ENCODE peak calls at places on chromosomes 7 and 10, in nine cellular contexts. A is CD8-positive, alpha-beta memory T cell; U is pancreas; Z is tibial nerve; G is cardiac muscle cell; M is fibroblast of lung; W is endothelial cell of umbilical vein; S is A549; F is brain microvascular endothelial cell. P is an unnamed sample.
A peak's percentile ranks its signal among the peaks of the same experiment; 100 is the strongest.

GRCh38 chr7:1689356-1689755 is 19.3 kb downstream of the ELFN1 start:
- DNase-seq in A (no peak), U (no peak), Z (no peak), G (no peak), M (no peak), W (no peak), S (no peak), F (no peak), P (no peak)

GRCh38 chr10:103640436-103641181 is 147.1 kb downstream of the NEURL1 start:
- DNase-seq in A (no peak), U (no peak), Z (no peak), G (no peak), M (peak; percentile 55), W (no peak), S (no peak), F (no peak), P (no peak)

GRCh38 chr10:35896011-35896410 is 253.9 kb upstream of the FZD8 start:
- DNase-seq in A (no peak), U (no peak), Z (no peak), G (no peak), M (peak; percentile 77), W (no peak), S (no peak), F (peak; percentile 63), P (no peak)

GRCh38 chr7:141700291-141700847 is 1.6 kb downstream of the DENND11 start:
- DNase-seq in A (no peak), U (no peak), Z (no peak), G (no peak), M (no peak), W (no peak), S (no peak), F (no peak), P (no peak)

GRCh38 chr10:33145451-33146188 is 187.6 kb upstream of the ITGB1 start:
- DNase-seq in A (no peak), U (peak; percentile 44), Z (no peak), G (no peak), M (peak; percentile 55), W (no peak), S (no peak), F (no peak), P (no peak)

GRCh38 chr10:70324341-70324861 is 40.6 kb upstream of the NPFFR1 start:
- DNase-seq in A (no peak), U (no peak), Z (peak; percentile 30), G (peak; percentile 73), M (no peak), W (no peak), S (no peak), F (no peak), P (no peak)

GRCh38 chr10:87619705-87620104 is 40.0 kb upstream of the PAPSS2 start:
- DNase-seq in A (no peak), U (no peak), Z (no peak), G (no peak), M (peak; percentile 61), W (no peak), S (no peak), F (no peak), P (no peak)

GRCh38 chr7:101488826-101489572 is 126.3 kb downstream of the COL26A1 start:
- DNase-seq in A (no peak), U (no peak), Z (no peak), G (no peak), M (no peak), W (no peak), S (no peak), F (no peak), P (no peak)

GRCh38 chr10:11655839-11656238 is 44.4 kb upstream of the USP6NL start:
- DNase-seq in A (no peak), U (no peak), Z (no peak), G (no peak), M (peak; percentile 16), W (peak; percentile 25), S (no peak), F (peak; percentile 42), P (no peak)

GRCh38 chr10:110378019-110378418 is 73.3 kb upstream of the SMNDC1 start:
- DNase-seq in A (no peak), U (no peak), Z (no peak), G (no peak), M (no peak), W (no peak), S (no peak), F (no peak), P (no peak)

GRCh38 chr7:44287488-44288380 is 37.7 kb downstream of the CAMK2B start:
- DNase-seq in A (peak; percentile 44), U (no peak), Z (peak; percentile 6), G (no peak), M (no peak), W (no peak), S (no peak), F (no peak), P (no peak)

GRCh38 chr10:51092402-51092801 is 18.1 kb downstream of the PRKG1 start:
- DNase-seq in A (no peak), U (peak; percentile 68), Z (peak; percentile 55), G (no peak), M (peak; percentile 68), W (no peak), S (no peak), F (peak; percentile 51), P (no peak)

GRCh38 chr10:91590904-91591791 is 41.7 kb downstream of the PPP1R3C start:
- DNase-seq in A (no peak), U (peak; percentile 71), Z (no peak), G (peak; percentile 64), M (peak; percentile 87), W (peak; percentile 95), S (peak; percentile 66), F (peak; percentile 14), P (no peak)

GRCh38 chr7:33649476-33650441 is 255.6 kb upstream of the BMPER start:
- DNase-seq in A (no peak), U (no peak), Z (no peak), G (no peak), M (no peak), W (no peak), S (no peak), F (peak; percentile 3), P (no peak)

GRCh38 chr7:36021917-36022550 is 131.0 kb upstream of the EEPD1 start:
- DNase-seq in A (no peak), U (no peak), Z (no peak), G (no peak), M (peak; percentile 14), W (no peak), S (no peak), F (no peak), P (peak; percentile 46)

GRCh38 chr7:131007439-131008330 is 273.7 kb upstream of the KLF14 start:
- DNase-seq in A (peak; percentile 55), U (no peak), Z (no peak), G (peak; percentile 56), M (peak; percentile 73), W (peak; percentile 71), S (peak; percentile 79), F (peak; percentile 72), P (peak; percentile 44)

GRCh38 chr10:12727832-12728215 is 273.7 kb downstream of the CCDC3 start:
- DNase-seq in A (no peak), U (no peak), Z (no peak), G (no peak), M (peak; percentile 73), W (no peak), S (no peak), F (no peak), P (no peak)

GRCh38 chr10:655184-655583 is 34.3 kb downstream of the DIP2C start:
- DNase-seq in A (no peak), U (no peak), Z (no peak), G (no peak), M (no peak), W (no peak), S (no peak), F (no peak), P (no peak)

GRCh38 chr7:29352041-29352440 is 157.5 kb downstream of the CHN2 start:
- DNase-seq in A (no peak), U (no peak), Z (no peak), G (no peak), M (no peak), W (no peak), S (no peak), F (no peak), P (no peak)

GRCh38 chr7:143988986-143989745 is 11.0 kb upstream of the OR6B1 start:
- DNase-seq in A (no peak), U (no peak), Z (no peak), G (no peak), M (peak; percentile 51), W (no peak), S (no peak), F (peak; percentile 42), P (no peak)

GRCh38 chr7:19491371-19491770 is 217.5 kb downstream of the POLR1F start:
- DNase-seq in A (no peak), U (no peak), Z (no peak), G (no peak), M (no peak), W (no peak), S (no peak), F (no peak), P (no peak)

GRCh38 chr10:97503413-97503812 is 4.7 kb downstream of the UBTD1 start:
- DNase-seq in A (no peak), U (no peak), Z (no peak), G (no peak), M (no peak), W (no peak), S (no peak), F (no peak), P (no peak)
- H3K27ac ChIP-seq in A (no peak overlapping the region), U (no peak overlapping the region), Z (no peak overlapping the region), G (no peak overlapping the region), M (no peak overlapping the region), W (no peak overlapping the region), S (no peak overlapping the region), F (no peak overlapping the region), P (no peak overlapping the region)

GRCh38 chr10:25933653-25934608 is at the start of gene MYO3A:
- DNase-seq in A (no peak), U (peak; percentile 50), Z (no peak), G (peak; percentile 44), M (no peak), W (no peak), S (no peak), F (no peak), P (no peak)

GRCh38 chr10:25934673-25935139 is 677 bp downstream of the MYO3A start:
- DNase-seq in A (no peak), U (peak; percentile 36), Z (no peak), G (peak; percentile 58), M (peak; percentile 6), W (no peak), S (no peak), F (no peak), P (no peak)
- H3K27ac ChIP-seq in A (no peak overlapping the region), U (no peak overlapping the region), Z (no peak overlapping the region), G (no peak overlapping the region), M (no peak overlapping the region), W (no peak overlapping the region), S (no peak overlapping the region), F (no peak overlapping the region), P (no peak overlapping the region)

GRCh38 chr10:71985542-71986250 is 21.5 kb downstream of the CHST3 start:
- DNase-seq in A (no peak), U (no peak), Z (no peak), G (no peak), M (peak; percentile 76), W (peak; percentile 81), S (no peak), F (peak; percentile 69), P (no peak)
- H3K27ac ChIP-seq in A (no peak overlapping the region), U (peak overlapping the region; percentile 75), Z (peak overlapping the region; percentile 98), G (peak overlapping the region; percentile 80), M (peak overlapping the region; percentile 78), W (no peak overlapping the region), S (no peak overlapping the region), F (peak overlapping the region; percentile 53), P (peak overlapping the region; percentile 97)

DNA sequence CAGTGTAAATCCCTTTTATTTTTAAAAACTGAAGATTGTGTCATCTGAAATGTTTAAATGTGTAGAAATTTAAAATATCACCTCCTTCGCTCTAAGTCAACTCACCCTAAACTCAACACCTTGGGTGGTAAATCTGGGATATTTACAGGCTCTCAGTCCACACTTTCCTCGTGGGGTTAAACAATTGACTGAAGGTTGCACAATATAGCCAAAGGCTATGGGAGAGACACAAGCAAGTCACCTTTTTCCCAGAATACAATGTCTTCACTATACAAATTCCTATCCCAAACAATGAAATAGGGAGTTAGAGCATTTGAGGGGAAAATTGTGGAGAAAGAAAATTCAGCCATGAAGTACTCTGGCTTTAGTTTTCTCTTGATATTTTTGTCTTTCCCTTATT is 32.7 kb upstream of the MAT1A start:
- DNase-seq in A (no peak), U (no peak), Z (no peak), G (no peak), M (no peak), W (no peak), S (no peak), F (no peak), P (no peak)
- H3K27ac ChIP-seq in A (no peak overlapping the region), U (no peak overlapping the region), Z (no peak overlapping the region), G (no peak overlapping the region), M (no peak overlapping the region), W (no peak overlapping the region), S (no peak overlapping the region), F (no peak overlapping the region), P (no peak overlapping the region)